ENCODE peak calls at places on chromosomes 7 and 10, in five cellular contexts. One of them, this sample, is unnamed. For H3K9me3, the result is how much of the 10 kb centered on the place peaks cover.

GRCh38 chr7:69002416-69002815 is 595.9 kb upstream of the AUTS2 start:
- DNase-seq in A549: peak
- DNase-seq in endothelial cell of umbilical vein: no peak
- DNase-seq in prostate gland: no peak
- DNase-seq in sigmoid colon: no peak
- DNase-seq in this sample: no peak

GRCh38 chr7:27145167-27145883 is 1.8 kb upstream of the HOXA5 start:
- DNase-seq in A549: no peak
- DNase-seq in endothelial cell of umbilical vein: no peak
- DNase-seq in prostate gland: no peak
- DNase-seq in sigmoid colon: peak
- DNase-seq in this sample: peak

GRCh38 chr10:52551036-52551435 is 221.5 kb downstream of the MBL2 start:
- DNase-seq in A549: no peak
- DNase-seq in endothelial cell of umbilical vein: peak
- DNase-seq in prostate gland: no peak
- DNase-seq in sigmoid colon: no peak
- DNase-seq in this sample: no peak

GRCh38 chr7:139118803-139119485 is 9.4 kb upstream of the ZC3HAV1 start:
- DNase-seq in A549: no peak
- DNase-seq in endothelial cell of umbilical vein: no peak
- DNase-seq in prostate gland: no peak
- DNase-seq in sigmoid colon: no peak
- DNase-seq in this sample: no peak

GRCh38 chr7:103317009-103317408 is 19.8 kb downstream of the PMPCB start:
- DNase-seq in A549: no peak
- DNase-seq in endothelial cell of umbilical vein: no peak
- DNase-seq in prostate gland: no peak
- DNase-seq in sigmoid colon: no peak
- DNase-seq in this sample: no peak

GRCh38 chr10:132270721-132271457 is 36.9 kb downstream of the STK32C start:
- DNase-seq in A549: no peak
- DNase-seq in endothelial cell of umbilical vein: no peak
- DNase-seq in prostate gland: no peak
- DNase-seq in sigmoid colon: no peak
- DNase-seq in this sample: no peak

GRCh38 chr7:119665791-119666190 is 607.2 kb upstream of the KCND2 start:
- DNase-seq in A549: no peak
- DNase-seq in endothelial cell of umbilical vein: no peak
- DNase-seq in prostate gland: no peak
- DNase-seq in sigmoid colon: no peak
- DNase-seq in this sample: no peak

GRCh38 chr10:123427386-123427785 is 238.8 kb upstream of the GPR26 start:
- DNase-seq in A549: peak
- DNase-seq in endothelial cell of umbilical vein: no peak
- DNase-seq in prostate gland: no peak
- DNase-seq in sigmoid colon: no peak
- DNase-seq in this sample: no peak

GRCh38 chr7:37440738-37441404 is 7.8 kb downstream of the ELMO1 start:
- DNase-seq in A549: no peak
- DNase-seq in endothelial cell of umbilical vein: peak
- DNase-seq in prostate gland: no peak
- DNase-seq in sigmoid colon: no peak
- DNase-seq in this sample: no peak

GRCh38 chr7:24786306-24786705 is 29.0 kb upstream of the GSDME start:
- DNase-seq in A549: no peak
- DNase-seq in endothelial cell of umbilical vein: no peak
- DNase-seq in prostate gland: no peak
- DNase-seq in sigmoid colon: no peak
- DNase-seq in this sample: no peak

GRCh38 chr10:94047302-94047701 is 53.6 kb downstream of the PLCE1 start:
- DNase-seq in A549: no peak
- DNase-seq in endothelial cell of umbilical vein: no peak
- DNase-seq in prostate gland: no peak
- DNase-seq in sigmoid colon: no peak
- DNase-seq in this sample: no peak

GRCh38 chr7:158476303-158476932 is 111.2 kb downstream of the PTPRN2 start:
- DNase-seq in A549: no peak
- DNase-seq in endothelial cell of umbilical vein: no peak
- DNase-seq in prostate gland: no peak
- DNase-seq in sigmoid colon: no peak
- DNase-seq in this sample: no peak
- H3K9me3 ChIP-seq in A549: under half
- H3K9me3 ChIP-seq in endothelial cell of umbilical vein: under half
- H3K9me3 ChIP-seq in prostate gland: under half
- H3K9me3 ChIP-seq in sigmoid colon: under half
- H3K9me3 ChIP-seq in this sample: under half

GRCh38 chr7:116672596-116673503 is 854 bp downstream of the MET start:
- DNase-seq in A549: peak
- DNase-seq in endothelial cell of umbilical vein: peak
- DNase-seq in prostate gland: peak
- DNase-seq in sigmoid colon: peak
- DNase-seq in this sample: no peak

GRCh38 chr7:116670409-116671036 is 1.5 kb upstream of the MET start:
- DNase-seq in A549: no peak
- DNase-seq in endothelial cell of umbilical vein: peak
- DNase-seq in prostate gland: no peak
- DNase-seq in sigmoid colon: no peak
- DNase-seq in this sample: no peak

GRCh38 chr7:116673504-116673865 is 1.5 kb downstream of the MET start:
- DNase-seq in A549: no peak
- DNase-seq in endothelial cell of umbilical vein: peak
- DNase-seq in prostate gland: no peak
- DNase-seq in sigmoid colon: no peak
- DNase-seq in this sample: no peak

GRCh38 chr7:116671111-116671510 is 885 bp upstream of the MET start:
- DNase-seq in A549: no peak
- DNase-seq in endothelial cell of umbilical vein: no peak
- DNase-seq in prostate gland: no peak
- DNase-seq in sigmoid colon: no peak
- DNase-seq in this sample: no peak

GRCh38 chr7:116671681-116672595 is at the start of gene MET:
- DNase-seq in A549: peak
- DNase-seq in endothelial cell of umbilical vein: peak
- DNase-seq in prostate gland: peak
- DNase-seq in sigmoid colon: peak
- DNase-seq in this sample: peak
- TF ChIP-seq POLR2A in A549: peak
- TF ChIP-seq POLR2A in endothelial cell of umbilical vein: peak
- TF ChIP-seq POLR2A in prostate gland: peak
- TF ChIP-seq POLR2A in sigmoid colon: no peak
- TF ChIP-seq POLR2A in this sample: no peak

DNA sequence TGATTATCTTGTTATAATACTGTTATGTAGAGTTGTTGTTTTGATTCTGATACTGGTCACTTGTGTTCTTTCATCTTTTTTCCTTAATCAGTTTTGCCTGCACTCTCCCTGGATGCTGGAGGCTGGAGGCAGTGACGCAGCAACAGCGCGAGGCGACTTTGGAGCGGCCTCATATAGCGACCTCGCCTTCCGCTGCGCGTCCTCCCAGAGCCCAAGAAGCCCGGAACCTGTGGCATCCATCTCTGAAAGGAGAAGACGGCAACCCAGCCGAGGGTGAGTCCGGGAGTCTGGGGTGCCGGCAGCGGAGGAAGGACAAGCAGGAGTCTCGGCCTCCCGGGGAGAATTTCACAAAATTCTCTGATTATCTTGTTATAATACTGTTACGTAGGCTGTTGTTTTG is 161.2 kb downstream of the ZNF33B start:
- DNase-seq in A549: no peak
- DNase-seq in endothelial cell of umbilical vein: no peak
- DNase-seq in prostate gland: no peak
- DNase-seq in sigmoid colon: no peak
- DNase-seq in this sample: no peak
- H3K9me3 ChIP-seq in A549: under half
- H3K9me3 ChIP-seq in endothelial cell of umbilical vein: under half
- H3K9me3 ChIP-seq in prostate gland: under half
- H3K9me3 ChIP-seq in sigmoid colon: under half
- H3K9me3 ChIP-seq in this sample: under half

DNA sequence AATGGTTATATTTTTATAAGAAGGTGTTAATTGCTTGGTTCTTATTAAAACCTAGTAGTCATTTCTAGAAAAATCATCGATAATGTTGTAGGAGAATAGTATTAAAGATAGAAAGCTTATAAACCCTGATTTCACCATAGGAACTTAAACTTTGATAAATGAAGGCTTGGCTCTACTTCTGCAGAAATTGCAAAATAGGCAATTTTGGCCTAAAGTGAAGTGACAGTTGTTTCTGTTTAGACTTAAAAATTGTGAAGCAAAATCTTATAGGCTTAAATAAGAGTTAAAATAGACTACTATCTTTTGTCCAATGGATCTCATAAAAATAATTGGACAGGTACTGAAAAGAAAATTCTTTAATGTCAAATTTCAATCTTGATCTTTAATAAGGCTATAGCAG is 321.6 kb upstream of the FZD8 start:
- DNase-seq in A549: no peak
- DNase-seq in endothelial cell of umbilical vein: no peak
- DNase-seq in prostate gland: no peak
- DNase-seq in sigmoid colon: no peak
- DNase-seq in this sample: no peak
- TF ChIP-seq POLR2A in A549: no peak
- TF ChIP-seq POLR2A in endothelial cell of umbilical vein: no peak
- TF ChIP-seq POLR2A in prostate gland: no peak
- TF ChIP-seq POLR2A in sigmoid colon: no peak
- TF ChIP-seq POLR2A in this sample: no peak

GRCh38 chr7:63043657-63044543 is 954.7 kb upstream of the ZNF722 start:
- DNase-seq in A549: no peak
- DNase-seq in endothelial cell of umbilical vein: no peak
- DNase-seq in prostate gland: no peak
- DNase-seq in sigmoid colon: no peak
- DNase-seq in this sample: no peak
- H3K9me3 ChIP-seq in A549: under half
- H3K9me3 ChIP-seq in endothelial cell of umbilical vein: under half
- H3K9me3 ChIP-seq in prostate gland: under half
- H3K9me3 ChIP-seq in sigmoid colon: under half
- H3K9me3 ChIP-seq in this sample: under half

DNA sequence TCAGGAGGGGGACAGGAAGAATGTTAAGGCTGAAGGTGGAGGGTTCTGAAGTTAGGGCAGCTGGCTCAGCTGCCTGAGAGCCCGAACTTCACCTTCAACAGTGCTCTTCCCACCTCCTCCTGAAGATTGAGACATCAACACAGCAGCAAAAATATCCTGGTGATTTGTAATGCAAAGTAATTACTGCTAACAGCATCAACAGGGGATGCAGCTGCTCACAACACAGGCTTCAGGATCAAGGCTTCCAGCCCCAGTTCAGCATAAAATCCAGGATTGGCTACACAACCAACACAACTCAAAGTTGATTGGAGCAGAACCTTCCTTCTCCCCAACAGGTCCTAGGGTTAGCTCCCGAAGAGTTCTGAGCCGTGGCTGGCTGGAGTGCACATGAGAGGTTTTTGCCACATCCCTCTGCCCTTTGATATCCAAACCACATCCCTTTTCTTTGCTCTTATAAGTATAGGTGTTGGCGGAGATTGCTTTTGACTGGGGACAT is 242.4 kb downstream of the KIAA1217 start:
- DNase-seq in A549: no peak
- DNase-seq in endothelial cell of umbilical vein: no peak
- DNase-seq in prostate gland: no peak
- DNase-seq in sigmoid colon: no peak
- DNase-seq in this sample: no peak
- TF ChIP-seq POLR2A in A549: no peak
- TF ChIP-seq POLR2A in endothelial cell of umbilical vein: no peak
- TF ChIP-seq POLR2A in prostate gland: no peak
- TF ChIP-seq POLR2A in sigmoid colon: no peak
- TF ChIP-seq POLR2A in this sample: no peak

GRCh38 chr10:754914-755313 is 65.4 kb upstream of the DIP2C start:
- DNase-seq in A549: no peak
- DNase-seq in endothelial cell of umbilical vein: no peak
- DNase-seq in prostate gland: no peak
- DNase-seq in sigmoid colon: no peak
- DNase-seq in this sample: no peak

DNA sequence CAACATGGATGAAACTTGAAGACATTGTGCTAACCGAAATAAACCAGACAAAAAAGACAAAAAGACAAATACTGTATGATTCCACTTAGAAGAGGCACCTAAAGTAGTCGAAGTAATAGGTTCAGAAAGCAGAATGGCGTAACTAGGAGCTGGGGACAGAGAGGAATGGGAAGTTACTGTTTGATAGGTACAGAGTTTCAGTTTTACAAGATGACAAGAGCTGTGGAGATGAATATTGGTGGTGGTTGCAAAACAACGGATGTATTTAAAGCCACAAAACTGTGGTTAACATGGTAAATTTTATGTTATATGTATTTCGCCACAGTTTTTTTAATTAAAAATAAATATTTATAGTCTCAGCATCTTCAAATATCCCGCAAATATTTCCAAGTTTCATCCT is 64.1 kb upstream of the DIP2C start:
- DNase-seq in A549: no peak
- DNase-seq in endothelial cell of umbilical vein: no peak
- DNase-seq in prostate gland: no peak
- DNase-seq in sigmoid colon: no peak
- DNase-seq in this sample: no peak
- H3K9me3 ChIP-seq in A549: under half
- H3K9me3 ChIP-seq in endothelial cell of umbilical vein: under half
- H3K9me3 ChIP-seq in prostate gland: under half
- H3K9me3 ChIP-seq in sigmoid colon: under half
- H3K9me3 ChIP-seq in this sample: under half

GRCh38 chr10:50624866-50625491 is 1.2 kb upstream of the SGMS1 start:
- DNase-seq in A549: peak
- DNase-seq in endothelial cell of umbilical vein: peak
- DNase-seq in prostate gland: peak
- DNase-seq in sigmoid colon: peak
- DNase-seq in this sample: no peak
- TF ChIP-seq POLR2A in A549: peak
- TF ChIP-seq POLR2A in endothelial cell of umbilical vein: peak
- TF ChIP-seq POLR2A in prostate gland: no peak
- TF ChIP-seq POLR2A in sigmoid colon: no peak
- TF ChIP-seq POLR2A in this sample: peak

GRCh38 chr10:117137911-117138642 is at the start of gene VAX1:
- DNase-seq in A549: peak
- DNase-seq in endothelial cell of umbilical vein: no peak
- DNase-seq in prostate gland: no peak
- DNase-seq in sigmoid colon: no peak
- DNase-seq in this sample: no peak

GRCh38 chr10:117139581-117140524 is 1.8 kb upstream of the VAX1 start:
- DNase-seq in A549: no peak
- DNase-seq in endothelial cell of umbilical vein: no peak
- DNase-seq in prostate gland: no peak
- DNase-seq in sigmoid colon: no peak
- DNase-seq in this sample: no peak

GRCh38 chr10:117143424-117143823 is 5.4 kb upstream of the VAX1 start:
- DNase-seq in A549: no peak
- DNase-seq in endothelial cell of umbilical vein: no peak
- DNase-seq in prostate gland: no peak
- DNase-seq in sigmoid colon: no peak
- DNase-seq in this sample: no peak

GRCh38 chr10:117138838-117139580 is 939 bp upstream of the VAX1 start:
- DNase-seq in A549: no peak
- DNase-seq in endothelial cell of umbilical vein: no peak
- DNase-seq in prostate gland: no peak
- DNase-seq in sigmoid colon: no peak
- DNase-seq in this sample: no peak

DNA sequence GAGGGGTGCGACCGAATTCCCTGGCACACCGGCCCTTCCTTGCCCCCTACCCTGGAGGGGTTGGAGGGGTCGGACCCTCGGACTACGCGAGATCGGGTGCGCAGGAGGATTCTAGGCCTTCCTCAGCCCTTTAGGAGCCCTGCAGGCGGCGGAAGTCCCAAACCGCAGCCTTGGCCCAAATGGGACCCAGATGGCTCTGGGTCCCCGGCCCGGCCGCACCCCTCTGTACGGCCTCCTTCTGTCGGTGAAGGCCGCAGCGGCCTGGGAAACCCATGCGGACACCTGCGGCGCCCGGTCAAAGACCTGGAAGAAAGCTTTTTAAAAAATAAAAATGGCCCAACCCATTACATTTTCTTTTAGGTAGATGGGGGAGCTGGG is 2.4 kb upstream of the VAX1 start:
- DNase-seq in A549: no peak
- DNase-seq in endothelial cell of umbilical vein: no peak
- DNase-seq in prostate gland: no peak
- DNase-seq in sigmoid colon: no peak
- DNase-seq in this sample: no peak
- H3K9me3 ChIP-seq in A549: under half
- H3K9me3 ChIP-seq in endothelial cell of umbilical vein: under half
- H3K9me3 ChIP-seq in prostate gland: under half
- H3K9me3 ChIP-seq in sigmoid colon: under half
- H3K9me3 ChIP-seq in this sample: under half

This sample was measured in uterus.